ENCODE peak calls at places on chromosomes 11 and 22, in nine cellular contexts. One of them, this sample, is unnamed.

GRCh38 chr11:65915101-65915820 is 3.6 kb downstream of the C11orf68 start:
- DNase-seq in skeletal muscle cell: no peak
- DNase-seq in colonic mucosa: no peak
- DNase-seq in left lobe of liver: no peak
- DNase-seq in activated CD4-positive, alpha-beta T cell treated with anti-CD3 and anti-CD28 coated beads, Interleukin-2, amount 50 U/mL, for 1 hour: no peak
- DNase-seq in amniotic stem cell: no peak
- DNase-seq in AG09319: no peak
- DNase-seq in HS-27A: no peak
- DNase-seq in NCI-H1092: no peak
- DNase-seq in this sample: peak; percentile 75

GRCh38 chr11:107713009-107713408 is 1.2 kb upstream of the SLN start:
- DNase-seq in skeletal muscle cell: no peak
- DNase-seq in colonic mucosa: no peak
- DNase-seq in left lobe of liver: no peak
- DNase-seq in activated CD4-positive, alpha-beta T cell treated with anti-CD3 and anti-CD28 coated beads, Interleukin-2, amount 50 U/mL, for 1 hour: no peak
- DNase-seq in amniotic stem cell: no peak
- DNase-seq in AG09319: no peak
- DNase-seq in HS-27A: no peak
- DNase-seq in NCI-H1092: peak; percentile 7
- DNase-seq in this sample: no peak

GRCh38 chr11:126006068-126006467 is 56.6 kb downstream of the CDON start:
- DNase-seq in skeletal muscle cell: no peak
- DNase-seq in colonic mucosa: no peak
- DNase-seq in left lobe of liver: no peak
- DNase-seq in activated CD4-positive, alpha-beta T cell treated with anti-CD3 and anti-CD28 coated beads, Interleukin-2, amount 50 U/mL, for 1 hour: no peak
- DNase-seq in amniotic stem cell: no peak
- DNase-seq in AG09319: no peak
- DNase-seq in HS-27A: no peak
- DNase-seq in NCI-H1092: no peak
- DNase-seq in this sample: no peak

GRCh38 chr11:86717817-86718501 is 45.5 kb upstream of the ME3 start:
- DNase-seq in skeletal muscle cell: no peak
- DNase-seq in colonic mucosa: no peak
- DNase-seq in left lobe of liver: no peak
- DNase-seq in activated CD4-positive, alpha-beta T cell treated with anti-CD3 and anti-CD28 coated beads, Interleukin-2, amount 50 U/mL, for 1 hour: no peak
- DNase-seq in amniotic stem cell: no peak
- DNase-seq in AG09319: no peak
- DNase-seq in HS-27A: no peak
- DNase-seq in NCI-H1092: no peak
- DNase-seq in this sample: peak; percentile 34

GRCh38 chr22:40247976-40248375 is 70.3 kb downstream of the TNRC6B start:
- DNase-seq in skeletal muscle cell: no peak
- DNase-seq in colonic mucosa: no peak
- DNase-seq in left lobe of liver: no peak
- DNase-seq in activated CD4-positive, alpha-beta T cell treated with anti-CD3 and anti-CD28 coated beads, Interleukin-2, amount 50 U/mL, for 1 hour: peak; percentile 65
- DNase-seq in amniotic stem cell: no peak
- DNase-seq in AG09319: no peak
- DNase-seq in HS-27A: no peak
- DNase-seq in NCI-H1092: no peak
- DNase-seq in this sample: no peak

GRCh38 chr22:19419464-19420178 is 11.9 kb downstream of the HIRA start:
- DNase-seq in skeletal muscle cell: no peak
- DNase-seq in colonic mucosa: no peak
- DNase-seq in left lobe of liver: no peak
- DNase-seq in activated CD4-positive, alpha-beta T cell treated with anti-CD3 and anti-CD28 coated beads, Interleukin-2, amount 50 U/mL, for 1 hour: peak; percentile 14
- DNase-seq in amniotic stem cell: no peak
- DNase-seq in AG09319: no peak
- DNase-seq in HS-27A: no peak
- DNase-seq in NCI-H1092: no peak
- DNase-seq in this sample: no peak

GRCh38 chr22:35376728-35377472 is 4.0 kb upstream of the HMOX1 start:
- DNase-seq in skeletal muscle cell: peak; percentile 97
- DNase-seq in colonic mucosa: peak; percentile 96
- DNase-seq in left lobe of liver: peak; percentile 77
- DNase-seq in activated CD4-positive, alpha-beta T cell treated with anti-CD3 and anti-CD28 coated beads, Interleukin-2, amount 50 U/mL, for 1 hour: no peak
- DNase-seq in amniotic stem cell: peak; percentile 94
- DNase-seq in AG09319: peak; percentile 97
- DNase-seq in HS-27A: peak; percentile 81
- DNase-seq in NCI-H1092: peak; percentile 23
- DNase-seq in this sample: peak; percentile 94

GRCh38 chr11:76783294-76783900 is at the start of gene TSKU:
- DNase-seq in skeletal muscle cell: no peak
- DNase-seq in colonic mucosa: peak; percentile 55
- DNase-seq in left lobe of liver: no peak
- DNase-seq in activated CD4-positive, alpha-beta T cell treated with anti-CD3 and anti-CD28 coated beads, Interleukin-2, amount 50 U/mL, for 1 hour: no peak
- DNase-seq in amniotic stem cell: no peak
- DNase-seq in AG09319: no peak
- DNase-seq in HS-27A: no peak
- DNase-seq in NCI-H1092: no peak
- DNase-seq in this sample: no peak

GRCh38 chr11:69968407-69969347 is 109.4 kb upstream of the ANO1 start:
- DNase-seq in skeletal muscle cell: no peak
- DNase-seq in colonic mucosa: peak; percentile 50
- DNase-seq in left lobe of liver: peak; percentile 79
- DNase-seq in activated CD4-positive, alpha-beta T cell treated with anti-CD3 and anti-CD28 coated beads, Interleukin-2, amount 50 U/mL, for 1 hour: no peak
- DNase-seq in amniotic stem cell: no peak
- DNase-seq in AG09319: no peak
- DNase-seq in HS-27A: no peak
- DNase-seq in NCI-H1092: no peak
- DNase-seq in this sample: no peak

GRCh38 chr22:37768273-37768672 is 39.5 kb upstream of the GCAT start:
- DNase-seq in skeletal muscle cell: no peak
- DNase-seq in colonic mucosa: no peak
- DNase-seq in left lobe of liver: no peak
- DNase-seq in activated CD4-positive, alpha-beta T cell treated with anti-CD3 and anti-CD28 coated beads, Interleukin-2, amount 50 U/mL, for 1 hour: no peak
- DNase-seq in amniotic stem cell: no peak
- DNase-seq in AG09319: no peak
- DNase-seq in HS-27A: no peak
- DNase-seq in NCI-H1092: no peak
- DNase-seq in this sample: no peak

GRCh38 chr22:35476341-35476740 is 64.3 kb upstream of the RASD2 start:
- DNase-seq in skeletal muscle cell: peak; percentile 29
- DNase-seq in colonic mucosa: no peak
- DNase-seq in left lobe of liver: no peak
- DNase-seq in activated CD4-positive, alpha-beta T cell treated with anti-CD3 and anti-CD28 coated beads, Interleukin-2, amount 50 U/mL, for 1 hour: no peak
- DNase-seq in amniotic stem cell: no peak
- DNase-seq in AG09319: no peak
- DNase-seq in HS-27A: no peak
- DNase-seq in NCI-H1092: no peak
- DNase-seq in this sample: peak; percentile 59

GRCh38 chr11:46845440-46845739 is 690 bp downstream of the CKAP5 start:
- DNase-seq in skeletal muscle cell: no peak
- DNase-seq in colonic mucosa: peak; percentile 63
- DNase-seq in left lobe of liver: no peak
- DNase-seq in activated CD4-positive, alpha-beta T cell treated with anti-CD3 and anti-CD28 coated beads, Interleukin-2, amount 50 U/mL, for 1 hour: no peak
- DNase-seq in amniotic stem cell: no peak
- DNase-seq in AG09319: no peak
- DNase-seq in HS-27A: no peak
- DNase-seq in NCI-H1092: no peak
- DNase-seq in this sample: no peak

GRCh38 chr11:5620606-5621521 is 3.9 kb upstream of the TRIM34 start:
- DNase-seq in skeletal muscle cell: peak; percentile 80
- DNase-seq in colonic mucosa: peak; percentile 52
- DNase-seq in left lobe of liver: no peak
- DNase-seq in activated CD4-positive, alpha-beta T cell treated with anti-CD3 and anti-CD28 coated beads, Interleukin-2, amount 50 U/mL, for 1 hour: no peak
- DNase-seq in amniotic stem cell: peak; percentile 75
- DNase-seq in AG09319: peak; percentile 65
- DNase-seq in HS-27A: peak; percentile 72
- DNase-seq in NCI-H1092: no peak
- DNase-seq in this sample: peak; percentile 95

GRCh38 chr11:114219559-114220349 is 76.4 kb upstream of the NNMT start:
- DNase-seq in skeletal muscle cell: peak; percentile 75
- DNase-seq in colonic mucosa: no peak
- DNase-seq in left lobe of liver: no peak
- DNase-seq in activated CD4-positive, alpha-beta T cell treated with anti-CD3 and anti-CD28 coated beads, Interleukin-2, amount 50 U/mL, for 1 hour: no peak
- DNase-seq in amniotic stem cell: no peak
- DNase-seq in AG09319: no peak
- DNase-seq in HS-27A: no peak
- DNase-seq in NCI-H1092: no peak
- DNase-seq in this sample: peak; percentile 22

GRCh38 chr22:21995660-21996059 is 13.1 kb upstream of the TOP3B start:
- DNase-seq in skeletal muscle cell: no peak
- DNase-seq in colonic mucosa: no peak
- DNase-seq in left lobe of liver: no peak
- DNase-seq in activated CD4-positive, alpha-beta T cell treated with anti-CD3 and anti-CD28 coated beads, Interleukin-2, amount 50 U/mL, for 1 hour: no peak
- DNase-seq in amniotic stem cell: no peak
- DNase-seq in AG09319: no peak
- DNase-seq in HS-27A: no peak
- DNase-seq in NCI-H1092: no peak
- DNase-seq in this sample: no peak

GRCh38 chr11:133964946-133965632 is 8.3 kb upstream of the IGSF9B start:
- DNase-seq in skeletal muscle cell: no peak
- DNase-seq in colonic mucosa: no peak
- DNase-seq in left lobe of liver: no peak
- DNase-seq in activated CD4-positive, alpha-beta T cell treated with anti-CD3 and anti-CD28 coated beads, Interleukin-2, amount 50 U/mL, for 1 hour: no peak
- DNase-seq in amniotic stem cell: no peak
- DNase-seq in AG09319: no peak
- DNase-seq in HS-27A: no peak
- DNase-seq in NCI-H1092: no peak
- DNase-seq in this sample: peak; percentile 68

GRCh38 chr22:26295583-26296126 is 126.4 kb downstream of the SEZ6L start:
- DNase-seq in skeletal muscle cell: no peak
- DNase-seq in colonic mucosa: no peak
- DNase-seq in left lobe of liver: no peak
- DNase-seq in activated CD4-positive, alpha-beta T cell treated with anti-CD3 and anti-CD28 coated beads, Interleukin-2, amount 50 U/mL, for 1 hour: no peak
- DNase-seq in amniotic stem cell: no peak
- DNase-seq in AG09319: no peak
- DNase-seq in HS-27A: no peak
- DNase-seq in NCI-H1092: no peak
- DNase-seq in this sample: no peak

GRCh38 chr11:95794086-95794485 is 3.8 kb downstream of the CEP57 start:
- DNase-seq in skeletal muscle cell: no peak
- DNase-seq in colonic mucosa: no peak
- DNase-seq in left lobe of liver: no peak
- DNase-seq in activated CD4-positive, alpha-beta T cell treated with anti-CD3 and anti-CD28 coated beads, Interleukin-2, amount 50 U/mL, for 1 hour: no peak
- DNase-seq in amniotic stem cell: no peak
- DNase-seq in AG09319: no peak
- DNase-seq in HS-27A: no peak
- DNase-seq in NCI-H1092: no peak
- DNase-seq in this sample: no peak

GRCh38 chr11:10629431-10630002 is 61.1 kb upstream of the LYVE1 start:
- DNase-seq in skeletal muscle cell: no peak
- DNase-seq in colonic mucosa: no peak
- DNase-seq in left lobe of liver: no peak
- DNase-seq in activated CD4-positive, alpha-beta T cell treated with anti-CD3 and anti-CD28 coated beads, Interleukin-2, amount 50 U/mL, for 1 hour: no peak
- DNase-seq in amniotic stem cell: no peak
- DNase-seq in AG09319: no peak
- DNase-seq in HS-27A: no peak
- DNase-seq in NCI-H1092: no peak
- DNase-seq in this sample: no peak

GRCh38 chr22:45072322-45072903 is 62.6 kb upstream of the PHF21B start:
- DNase-seq in skeletal muscle cell: no peak
- DNase-seq in colonic mucosa: no peak
- DNase-seq in left lobe of liver: no peak
- DNase-seq in activated CD4-positive, alpha-beta T cell treated with anti-CD3 and anti-CD28 coated beads, Interleukin-2, amount 50 U/mL, for 1 hour: no peak
- DNase-seq in amniotic stem cell: peak; percentile 32
- DNase-seq in AG09319: no peak
- DNase-seq in HS-27A: no peak
- DNase-seq in NCI-H1092: no peak
- DNase-seq in this sample: peak; percentile 85

GRCh38 chr11:26234451-26234850 is 97.5 kb upstream of the ANO3 start:
- DNase-seq in skeletal muscle cell: peak; percentile 26
- DNase-seq in colonic mucosa: no peak
- DNase-seq in left lobe of liver: no peak
- DNase-seq in activated CD4-positive, alpha-beta T cell treated with anti-CD3 and anti-CD28 coated beads, Interleukin-2, amount 50 U/mL, for 1 hour: no peak
- DNase-seq in amniotic stem cell: no peak
- DNase-seq in AG09319: no peak
- DNase-seq in HS-27A: no peak
- DNase-seq in NCI-H1092: no peak
- DNase-seq in this sample: no peak

GRCh38 chr22:43925433-43926348 is 2.1 kb downstream of the PNPLA3 start:
- DNase-seq in skeletal muscle cell: no peak
- DNase-seq in colonic mucosa: no peak
- DNase-seq in left lobe of liver: peak; percentile 95
- DNase-seq in activated CD4-positive, alpha-beta T cell treated with anti-CD3 and anti-CD28 coated beads, Interleukin-2, amount 50 U/mL, for 1 hour: no peak
- DNase-seq in amniotic stem cell: no peak
- DNase-seq in AG09319: no peak
- DNase-seq in HS-27A: no peak
- DNase-seq in NCI-H1092: no peak
- DNase-seq in this sample: no peak

GRCh38 chr11:78062671-78063070 is 990 bp upstream of the THRSP start:
- DNase-seq in skeletal muscle cell: no peak
- DNase-seq in colonic mucosa: no peak
- DNase-seq in left lobe of liver: no peak
- DNase-seq in activated CD4-positive, alpha-beta T cell treated with anti-CD3 and anti-CD28 coated beads, Interleukin-2, amount 50 U/mL, for 1 hour: no peak
- DNase-seq in amniotic stem cell: no peak
- DNase-seq in AG09319: no peak
- DNase-seq in HS-27A: no peak
- DNase-seq in NCI-H1092: no peak
- DNase-seq in this sample: no peak

GRCh38 chr11:113386866-113387265 is 713 bp upstream of the ANKK1 start:
- DNase-seq in skeletal muscle cell: no peak
- DNase-seq in colonic mucosa: no peak
- DNase-seq in left lobe of liver: no peak
- DNase-seq in activated CD4-positive, alpha-beta T cell treated with anti-CD3 and anti-CD28 coated beads, Interleukin-2, amount 50 U/mL, for 1 hour: no peak
- DNase-seq in amniotic stem cell: no peak
- DNase-seq in AG09319: no peak
- DNase-seq in HS-27A: no peak
- DNase-seq in NCI-H1092: no peak
- DNase-seq in this sample: no peak

GRCh38 chr11:62980133-62980760 is 4.5 kb downstream of the SLC22A6 start:
- DNase-seq in skeletal muscle cell: no peak
- DNase-seq in colonic mucosa: no peak
- DNase-seq in left lobe of liver: no peak
- DNase-seq in activated CD4-positive, alpha-beta T cell treated with anti-CD3 and anti-CD28 coated beads, Interleukin-2, amount 50 U/mL, for 1 hour: no peak
- DNase-seq in amniotic stem cell: no peak
- DNase-seq in AG09319: no peak
- DNase-seq in HS-27A: no peak
- DNase-seq in NCI-H1092: no peak
- DNase-seq in this sample: peak; percentile 27

GRCh38 chr11:30917859-30918478 is 331.8 kb upstream of the MPPED2 start:
- DNase-seq in skeletal muscle cell: no peak
- DNase-seq in colonic mucosa: no peak
- DNase-seq in left lobe of liver: no peak
- DNase-seq in activated CD4-positive, alpha-beta T cell treated with anti-CD3 and anti-CD28 coated beads, Interleukin-2, amount 50 U/mL, for 1 hour: no peak
- DNase-seq in amniotic stem cell: no peak
- DNase-seq in AG09319: no peak
- DNase-seq in HS-27A: peak; percentile 41
- DNase-seq in NCI-H1092: peak; percentile 46
- DNase-seq in this sample: peak; percentile 50

GRCh38 chr11:68026391-68027105 is 3.9 kb upstream of the NDUFS8 start:
- DNase-seq in skeletal muscle cell: no peak
- DNase-seq in colonic mucosa: no peak
- DNase-seq in left lobe of liver: no peak
- DNase-seq in activated CD4-positive, alpha-beta T cell treated with anti-CD3 and anti-CD28 coated beads, Interleukin-2, amount 50 U/mL, for 1 hour: no peak
- DNase-seq in amniotic stem cell: no peak
- DNase-seq in AG09319: no peak
- DNase-seq in HS-27A: no peak
- DNase-seq in NCI-H1092: no peak
- DNase-seq in this sample: peak; percentile 52

This sample was measured in M059J.